ENCODE peak calls at places on chromosomes 13 and 19, in ten cellular contexts. D is mammary epithelial cell, A is aorta, G is psoas muscle, U is MM.1S, C is lower lobe of right lung, R is body of pancreas, V is tibial artery, T is upper lobe of left lung, Z is colonic mucosa. K is an unnamed sample.

GRCh38 chr13:110912651-110913051 is 2.2 kb downstream of the ANKRD10 start:
- DNase-seq in D (no peak), A (no peak), G (peak; percentile 34), U (peak; percentile 53), C (no peak), R (peak; percentile 29), V (no peak), T (no peak), Z (no peak), K (peak; percentile 80)

GRCh38 chr19:47176071-47176626 is 45.5 kb downstream of the SAE1 start:
- DNase-seq in D (no peak), A (no peak), G (no peak), U (no peak), C (no peak), R (no peak), V (no peak), T (no peak), Z (no peak), K (peak; percentile 44)

GRCh38 chr19:11578342-11579142 is 1.1 kb upstream of the ACP5 start:
- DNase-seq in D (no peak), A (peak; percentile 86), G (peak; percentile 44), U (no peak), C (peak; percentile 92), R (peak; percentile 61), V (peak; percentile 80), T (peak; percentile 86), Z (peak; percentile 74), K (no peak)

GRCh38 chr13:40920826-40921225 is 98.3 kb downstream of the ELF1 start:
- DNase-seq in D (peak; percentile 8), A (no peak), G (no peak), U (no peak), C (no peak), R (no peak), V (no peak), T (no peak), Z (no peak), K (peak; percentile 41)

GRCh38 chr19:7545904-7546303 is 10.4 kb downstream of the PNPLA6 start:
- DNase-seq in D (no peak), A (no peak), G (no peak), U (no peak), C (peak; percentile 45), R (no peak), V (no peak), T (no peak), Z (no peak), K (no peak)

GRCh38 chr19:17327654-17328516 is 6.8 kb downstream of the ANO8 start:
- DNase-seq in D (peak; percentile 73), A (no peak), G (no peak), U (no peak), C (peak; percentile 88), R (peak; percentile 77), V (no peak), T (peak; percentile 86), Z (peak; percentile 89), K (peak; percentile 20)

GRCh38 chr19:3770136-3771032 is 1.6 kb downstream of the RAX2 start:
- DNase-seq in D (no peak), A (no peak), G (no peak), U (no peak), C (no peak), R (no peak), V (no peak), T (no peak), Z (no peak), K (no peak)

GRCh38 chr13:43662976-43663375 is 123.8 kb downstream of the ENOX1 start:
- DNase-seq in D (no peak), A (no peak), G (no peak), U (no peak), C (no peak), R (no peak), V (no peak), T (no peak), Z (peak; percentile 27), K (no peak)

GRCh38 chr13:37647038-37647650 is 48.6 kb upstream of the POSTN start:
- DNase-seq in D (no peak), A (no peak), G (no peak), U (no peak), C (no peak), R (no peak), V (no peak), T (no peak), Z (no peak), K (no peak)

GRCh38 chr19:38793186-38793585 is 4.2 kb downstream of the LGALS7B start:
- DNase-seq in D (peak; percentile 74), A (no peak), G (no peak), U (no peak), C (no peak), R (no peak), V (no peak), T (no peak), Z (no peak), K (peak; percentile 29)

GRCh38 chr13:111469916-111470506 is 149.6 kb downstream of the TEX29 start:
- DNase-seq in D (no peak), A (no peak), G (no peak), U (no peak), C (no peak), R (no peak), V (no peak), T (no peak), Z (no peak), K (no peak)

GRCh38 chr19:27955484-27955883 is 1257.5 kb downstream of the UQCRFS1 start:
- DNase-seq in D (no peak), A (no peak), G (no peak), U (no peak), C (no peak), R (no peak), V (no peak), T (no peak), Z (no peak), K (no peak)
- H3K4me1 ChIP-seq in D (no peaks in the 10 kb centered on the region), A (no peaks in the 10 kb centered on the region), G (no peaks in the 10 kb centered on the region), U (no peaks in the 10 kb centered on the region), C (no peaks in the 10 kb centered on the region), R (no peaks in the 10 kb centered on the region), V (no peaks in the 10 kb centered on the region), T (no peaks in the 10 kb centered on the region), Z (no peaks in the 10 kb centered on the region), K (no peaks in the 10 kb centered on the region)

GRCh38 chr19:28971513-28971912 is 241.4 kb downstream of the UQCRFS1 start:
- DNase-seq in D (no peak), A (no peak), G (no peak), U (no peak), C (no peak), R (no peak), V (no peak), T (no peak), Z (no peak), K (no peak)
- H3K27me3 ChIP-seq in D (no peaks in the 10 kb centered on the region), A (no peaks in the 10 kb centered on the region), G (no peaks in the 10 kb centered on the region), U (peaks cover 13% of the 10 kb centered on the region), C (no peaks in the 10 kb centered on the region), R (no peaks in the 10 kb centered on the region), V (no peaks in the 10 kb centered on the region), T (no peaks in the 10 kb centered on the region), Z (no peaks in the 10 kb centered on the region), K (no peaks in the 10 kb centered on the region)

DNA sequence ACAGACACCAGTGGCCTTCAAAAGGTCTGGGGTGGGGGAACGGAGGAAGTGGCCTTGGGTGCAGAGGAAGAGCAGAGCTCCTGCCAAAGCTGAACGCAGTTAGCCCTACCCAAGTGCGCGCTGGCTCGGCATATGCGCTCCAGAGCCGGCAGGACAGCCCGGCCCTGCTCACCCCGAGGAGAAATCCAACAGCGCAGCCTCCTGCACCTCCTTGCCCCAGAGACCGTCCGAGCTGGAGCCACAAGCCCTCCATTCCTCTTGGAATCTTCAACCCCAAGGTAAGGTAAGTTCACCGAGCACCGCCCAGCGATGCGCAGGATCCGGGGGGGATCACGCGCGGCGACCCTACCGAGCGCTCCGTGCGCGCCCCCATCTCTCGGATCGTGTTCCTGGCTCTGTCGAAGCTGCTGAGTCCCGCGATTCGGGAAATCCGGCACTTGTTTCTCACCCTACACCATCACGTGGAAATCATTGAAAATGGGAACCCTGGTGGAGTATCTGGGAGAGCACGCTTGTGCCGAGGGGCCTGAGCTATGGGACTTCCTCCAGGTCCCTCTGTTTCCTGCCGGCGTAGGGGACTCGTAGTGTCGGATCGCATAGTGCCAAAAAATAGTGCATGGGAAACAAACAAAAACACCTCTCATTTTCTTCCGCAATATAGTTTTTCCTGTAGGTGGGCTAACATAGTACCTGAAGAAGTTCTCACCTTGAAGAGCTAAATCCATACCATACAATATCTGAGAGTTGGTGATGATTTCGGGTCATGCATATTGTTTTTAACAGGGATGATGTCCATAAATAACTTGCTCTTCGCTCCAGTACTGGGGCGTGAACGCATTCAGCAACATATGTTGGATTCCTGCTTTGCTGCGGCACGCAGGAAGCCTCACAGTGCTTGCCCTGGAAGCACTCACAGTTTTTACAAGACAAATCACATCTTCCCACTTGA is 9.3 kb downstream of the PDX1 start:
- DNase-seq in D (no peak), A (no peak), G (no peak), U (no peak), C (no peak), R (no peak), V (no peak), T (no peak), Z (no peak), K (no peak)
- H3K9me3 ChIP-seq in D (no peaks in the 10 kb centered on the region), A (peaks cover 1% of the 10 kb centered on the region), G (no peaks in the 10 kb centered on the region), U (no peaks in the 10 kb centered on the region), C (no peaks in the 10 kb centered on the region), R (no peaks in the 10 kb centered on the region), V (no peaks in the 10 kb centered on the region), T (no peaks in the 10 kb centered on the region), Z (no peaks in the 10 kb centered on the region), K (no peaks in the 10 kb centered on the region)

GRCh38 chr19:44847144-44848035 is 1.3 kb downstream of the NECTIN2 start:
- DNase-seq in D (peak; percentile 86), A (peak; percentile 77), G (peak; percentile 69), U (no peak), C (peak; percentile 85), R (peak; percentile 87), V (peak; percentile 89), T (peak; percentile 90), Z (peak; percentile 86), K (peak; percentile 90)

GRCh38 chr19:44848036-44848804 is 2.1 kb downstream of the NECTIN2 start:
- DNase-seq in D (no peak), A (peak; percentile 61), G (no peak), U (no peak), C (peak; percentile 53), R (peak; percentile 49), V (no peak), T (no peak), Z (peak; percentile 25), K (peak; percentile 74)

GRCh38 chr19:44851427-44851826 is 5.3 kb downstream of the NECTIN2 start:
- DNase-seq in D (no peak), A (no peak), G (no peak), U (no peak), C (no peak), R (no peak), V (no peak), T (no peak), Z (no peak), K (no peak)

GRCh38 chr19:44848805-44849457 is 2.8 kb downstream of the NECTIN2 start:
- DNase-seq in D (no peak), A (no peak), G (no peak), U (no peak), C (no peak), R (no peak), V (no peak), T (no peak), Z (no peak), K (peak; percentile 36)

DNA sequence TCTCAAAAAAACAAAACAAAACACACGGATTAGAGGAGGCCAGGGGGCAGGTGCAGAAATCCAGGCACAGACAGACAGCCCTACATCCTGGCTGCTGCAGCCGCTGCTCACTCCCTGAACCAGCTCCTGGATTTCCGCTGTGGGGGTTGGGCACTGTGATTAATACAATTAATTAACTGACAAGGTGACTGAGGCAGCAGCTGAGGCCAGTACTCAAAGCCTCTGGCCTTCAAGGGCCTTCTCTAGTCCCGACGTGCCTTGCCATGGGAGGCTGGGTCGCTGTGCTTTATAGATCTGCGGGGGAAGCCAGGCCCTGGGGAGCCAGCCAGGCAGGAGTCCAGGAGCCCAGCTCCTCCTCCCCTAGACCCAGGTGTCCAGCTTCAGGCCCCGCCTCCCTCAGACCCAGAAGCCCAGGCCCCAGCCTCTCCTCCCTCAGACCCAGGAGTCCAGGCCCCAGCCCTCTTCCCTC is 4.6 kb downstream of the NECTIN2 start:
- DNase-seq in D (no peak), A (no peak), G (no peak), U (no peak), C (no peak), R (peak; percentile 72), V (no peak), T (no peak), Z (no peak), K (no peak)
- H3K4me1 ChIP-seq in D (peaks cover 10% of the 10 kb centered on the region), A (no peaks in the 10 kb centered on the region), G (no peaks in the 10 kb centered on the region), U (peaks cover 9% of the 10 kb centered on the region), C (peaks cover 28% of the 10 kb centered on the region), R (peaks cover 34% of the 10 kb centered on the region), V (peaks cover 15% of the 10 kb centered on the region), T (peaks cover 31% of the 10 kb centered on the region), Z (no peaks in the 10 kb centered on the region), K (peaks cover 19% of the 10 kb centered on the region)